ENCODE peak calls at places on chromosome 11, in four cellular contexts. G is NCI-H2029; L is stimulated activated effector memory CD8-positive, alpha-beta T cell treated with anti-CD3 and anti-CD28 coated beads, Interleukin-12 subunit alpha, Interleukin-12 subunit beta, amount 100 ng/mL, for 72 hours; X is lung microvascular endothelial cell. U is an unnamed sample.

GRCh38 chr11:44290206-44290605 is 19.7 kb downstream of the ALX4 start:
- DNase-seq in G (no peak), L (no peak), X (no peak), U (no peak)

GRCh38 chr11:81874627-81875026 is 859.0 kb downstream of the FAM181B start:
- DNase-seq in G (no peak), L (no peak), X (no peak), U (no peak)

GRCh38 chr11:10634407-10634806 is 59.1 kb downstream of the IRAG1 start:
- DNase-seq in G (no peak), L (no peak), X (no peak), U (no peak)

GRCh38 chr11:130763087-130763980 is 152.9 kb downstream of the SNX19 start:
- DNase-seq in G (peak; percentile 78), L (no peak), X (no peak), U (peak; percentile 14)

GRCh38 chr11:14065153-14065552 is 102.6 kb downstream of the SPON1 start:
- DNase-seq in G (no peak), L (no peak), X (no peak), U (no peak)

GRCh38 chr11:32056445-32056844 is 34.4 kb upstream of the RCN1 start:
- DNase-seq in G (no peak), L (no peak), X (no peak), U (no peak)

GRCh38 chr11:911031-911889 is 650 bp upstream of the CHID1 start:
- DNase-seq in G (no peak), L (peak; percentile 83), X (peak; percentile 61), U (peak; percentile 59)

GRCh38 chr11:61968758-61969390 is 1.4 kb upstream of the FTH1 start:
- DNase-seq in G (no peak), L (no peak), X (no peak), U (no peak)

GRCh38 chr11:119490253-119491006 is 67.5 kb upstream of the THY1 start:
- DNase-seq in G (no peak), L (no peak), X (no peak), U (no peak)

GRCh38 chr11:116909245-116909644 is 71.8 kb upstream of the APOA1 start:
- DNase-seq in G (no peak), L (no peak), X (no peak), U (no peak)

GRCh38 chr11:73398132-73398526 is 21.9 kb downstream of the RELT start:
- DNase-seq in G (no peak), L (no peak), X (no peak), U (no peak)